ENCODE peak calls at places on chromosomes 11 and 22, in four cellular contexts. P, G, C and B are unnamed samples.

GRCh38 chr11:6919698-6920097 is 1.1 kb upstream of the OR2D3 start:
- DNase-seq in P (no peak), G (no peak), C (no peak), B (no peak)

GRCh38 chr11:61833478-61833877 is 5.4 kb downstream of the FADS2 start:
- DNase-seq in P (no peak), G (no peak), C (no peak), B (no peak)

GRCh38 chr11:129636926-129637325 is 178.7 kb upstream of the TMEM45B start:
- DNase-seq in P (no peak), G (no peak), C (no peak), B (peak)

GRCh38 chr22:11616811-11617210 is 3911.2 kb upstream of the OR11H1 start:
- DNase-seq in P (no peak), G (no peak), C (no peak), B (no peak)

GRCh38 chr11:25351091-25351803 is 854.4 kb downstream of the LUZP2 start:
- DNase-seq in P (no peak), G (no peak), C (no peak), B (no peak)

GRCh38 chr11:20276661-20277000 is 86.9 kb upstream of the HTATIP2 start:
- DNase-seq in P (no peak), G (no peak), C (no peak), B (no peak)

GRCh38 chr22:17366830-17367229 is 2.4 kb upstream of the CECR2 start:
- DNase-seq in P (no peak), G (peak), C (no peak), B (no peak)

GRCh38 chr11:134497586-134497985 is 85.5 kb upstream of the B3GAT1 start:
- DNase-seq in P (no peak), G (no peak), C (no peak), B (no peak)

GRCh38 chr11:45805305-45806071 is 539 bp downstream of the SLC35C1 start:
- DNase-seq in P (no peak), G (peak), C (no peak), B (peak)

GRCh38 chr22:44325718-44326548 is 13.2 kb upstream of the SHISAL1 start:
- DNase-seq in P (no peak), G (no peak), C (no peak), B (peak)

GRCh38 chr11:87263979-87264378 is 226.2 kb downstream of the TMEM135 start:
- DNase-seq in P (no peak), G (no peak), C (no peak), B (no peak)

GRCh38 chr22:28812491-28812890 is 12.1 kb upstream of the XBP1 start:
- DNase-seq in P (no peak), G (no peak), C (no peak), B (no peak)

GRCh38 chr11:2446590-2447252 is 1.9 kb downstream of the KCNQ1 start:
- DNase-seq in P (no peak), G (no peak), C (no peak), B (no peak)

GRCh38 chr22:29811377-29811776 is 26.7 kb downstream of the ASCC2 start:
- DNase-seq in P (no peak), G (peak), C (no peak), B (no peak)

GRCh38 chr11:89660234-89660633 is 49.9 kb upstream of the TRIM77 start:
- DNase-seq in P (no peak), G (no peak), C (no peak), B (no peak)

GRCh38 chr11:30257058-30257457 is 26.2 kb downstream of the FSHB start:
- DNase-seq in P (no peak), G (no peak), C (no peak), B (no peak)

GRCh38 chr11:77547863-77548551 is 41.7 kb upstream of the AQP11 start:
- DNase-seq in P (no peak), G (peak), C (no peak), B (peak)

GRCh38 chr11:65078151-65078550 is 5.7 kb downstream of the CDCA5 start:
- DNase-seq in P (peak), G (peak), C (peak), B (peak)

GRCh38 chr11:128508785-128509518 is 78.4 kb downstream of the ETS1 start:
- DNase-seq in P (no peak), G (no peak), C (no peak), B (peak)

GRCh38 chr22:46933526-46933925 is 171.1 kb downstream of the TBC1D22A start:
- DNase-seq in P (no peak), G (no peak), C (no peak), B (no peak)

GRCh38 chr11:131511794-131512193 is 141.4 kb downstream of the NTM start:
- DNase-seq in P (no peak), G (no peak), C (no peak), B (peak)

GRCh38 chr11:113288286-113288863 is 26.0 kb upstream of the TTC12 start:
- DNase-seq in P (no peak), G (no peak), C (no peak), B (no peak)

GRCh38 chr11:115919341-115920086 is 415.3 kb upstream of the CADM1 start:
- DNase-seq in P (no peak), G (no peak), C (no peak), B (no peak)

GRCh38 chr11:115081972-115082371 is 403.6 kb downstream of the NXPE2 start:
- DNase-seq in P (no peak), G (no peak), C (no peak), B (no peak)

GRCh38 chr22:44352378-44353062 is 39.8 kb upstream of the SHISAL1 start:
- DNase-seq in P (no peak), G (no peak), C (no peak), B (no peak)

GRCh38 chr11:127816959-127817358 is 770.4 kb downstream of the ETS1 start:
- DNase-seq in P (no peak), G (no peak), C (no peak), B (no peak)

GRCh38 chr22:40855104-40855959 is 1.1 kb downstream of the ST13 start:
- DNase-seq in P (no peak), G (no peak), C (no peak), B (peak)